ENCODE peak calls at places on chromosomes 3 and 15, in seven cellular contexts. One of them, this sample, is unnamed. For H3K4me1, the result is how much of the 10 kb centered on the place peaks cover.

GRCh38 chr15:65355173-65355982 is 22.4 kb downstream of the IGDCC3 start:
- DNase-seq in transverse colon: no peak
- DNase-seq in ovary: no peak
- DNase-seq in gastrocnemius medialis: no peak
- DNase-seq in spleen: peak
- DNase-seq in A549: no peak
- DNase-seq in tibial nerve: no peak
- DNase-seq in this sample: no peak

GRCh38 chr3:187015903-187016638 is 85.7 kb downstream of the ST6GAL1 start:
- DNase-seq in spleen: peak
- DNase-seq in A549: no peak
- DNase-seq in gastrocnemius medialis: no peak
- DNase-seq in transverse colon: peak
- DNase-seq in tibial nerve: no peak
- DNase-seq in ovary: no peak
- DNase-seq in this sample: no peak

GRCh38 chr3:141410861-141411771 is 42.8 kb downstream of the ZBTB38 start:
- DNase-seq in gastrocnemius medialis: no peak
- DNase-seq in tibial nerve: no peak
- DNase-seq in spleen: no peak
- DNase-seq in transverse colon: peak
- DNase-seq in ovary: peak
- DNase-seq in A549: peak
- DNase-seq in this sample: no peak

GRCh38 chr3:142278451-142278850 is 53.1 kb upstream of the GK5 start:
- DNase-seq in transverse colon: no peak
- DNase-seq in tibial nerve: no peak
- DNase-seq in ovary: no peak
- DNase-seq in spleen: no peak
- DNase-seq in A549: no peak
- DNase-seq in gastrocnemius medialis: no peak
- DNase-seq in this sample: no peak

GRCh38 chr3:47016934-47017435 is 37.5 kb downstream of the NBEAL2 start:
- DNase-seq in transverse colon: no peak
- DNase-seq in tibial nerve: no peak
- DNase-seq in gastrocnemius medialis: no peak
- DNase-seq in ovary: no peak
- DNase-seq in A549: no peak
- DNase-seq in spleen: no peak
- DNase-seq in this sample: no peak

GRCh38 chr3:1172642-1173041 is 79.8 kb downstream of the CNTN6 start:
- DNase-seq in spleen: no peak
- DNase-seq in gastrocnemius medialis: peak
- DNase-seq in tibial nerve: no peak
- DNase-seq in ovary: no peak
- DNase-seq in transverse colon: no peak
- DNase-seq in A549: no peak
- DNase-seq in this sample: no peak

GRCh38 chr3:62662680-62663079 is 212.5 kb downstream of the CADPS start:
- DNase-seq in tibial nerve: no peak
- DNase-seq in A549: no peak
- DNase-seq in transverse colon: no peak
- DNase-seq in gastrocnemius medialis: no peak
- DNase-seq in spleen: no peak
- DNase-seq in ovary: no peak
- DNase-seq in this sample: no peak

GRCh38 chr15:31459011-31459748 is 132.5 kb downstream of the KLF13 start:
- DNase-seq in gastrocnemius medialis: no peak
- DNase-seq in tibial nerve: no peak
- DNase-seq in spleen: no peak
- DNase-seq in transverse colon: peak
- DNase-seq in ovary: no peak
- DNase-seq in A549: no peak
- DNase-seq in this sample: no peak

GRCh38 chr3:184637705-184638104 is 74.2 kb downstream of the MAGEF1 start:
- DNase-seq in A549: no peak
- DNase-seq in transverse colon: no peak
- DNase-seq in ovary: no peak
- DNase-seq in gastrocnemius medialis: no peak
- DNase-seq in tibial nerve: no peak
- DNase-seq in spleen: no peak
- DNase-seq in this sample: no peak

GRCh38 chr15:85415779-85416178 is 35.4 kb downstream of the AKAP13 start:
- DNase-seq in gastrocnemius medialis: no peak
- DNase-seq in transverse colon: no peak
- DNase-seq in A549: peak
- DNase-seq in spleen: no peak
- DNase-seq in ovary: no peak
- DNase-seq in tibial nerve: no peak
- DNase-seq in this sample: no peak

GRCh38 chr15:66703540-66703941 is 1.5 kb downstream of the SMAD6 start:
- DNase-seq in tibial nerve: no peak
- DNase-seq in A549: no peak
- DNase-seq in ovary: no peak
- DNase-seq in spleen: peak
- DNase-seq in transverse colon: peak
- DNase-seq in gastrocnemius medialis: peak
- DNase-seq in this sample: no peak

GRCh38 chr3:48268381-48268935 is 27.6 kb downstream of the ZNF589 start:
- DNase-seq in transverse colon: peak
- DNase-seq in ovary: no peak
- DNase-seq in gastrocnemius medialis: no peak
- DNase-seq in A549: no peak
- DNase-seq in spleen: no peak
- DNase-seq in tibial nerve: no peak
- DNase-seq in this sample: no peak

GRCh38 chr3:144229973-144230372 is 258.4 kb downstream of the DIPK2A start:
- DNase-seq in tibial nerve: no peak
- DNase-seq in transverse colon: no peak
- DNase-seq in A549: no peak
- DNase-seq in gastrocnemius medialis: no peak
- DNase-seq in spleen: no peak
- DNase-seq in ovary: no peak
- DNase-seq in this sample: no peak

GRCh38 chr15:78422571-78423340 is 15.3 kb upstream of the IREB2 start:
- DNase-seq in A549: peak
- DNase-seq in spleen: peak
- DNase-seq in ovary: peak
- DNase-seq in tibial nerve: peak
- DNase-seq in transverse colon: peak
- DNase-seq in gastrocnemius medialis: peak
- DNase-seq in this sample: no peak

GRCh38 chr3:37905987-37906674 is 44.5 kb downstream of the CTDSPL start:
- DNase-seq in ovary: no peak
- DNase-seq in tibial nerve: no peak
- DNase-seq in gastrocnemius medialis: peak
- DNase-seq in spleen: no peak
- DNase-seq in A549: no peak
- DNase-seq in transverse colon: no peak
- DNase-seq in this sample: no peak

GRCh38 chr3:45958333-45958791 is 15.1 kb downstream of the CXCR6 start:
- DNase-seq in ovary: no peak
- DNase-seq in transverse colon: no peak
- DNase-seq in tibial nerve: no peak
- DNase-seq in gastrocnemius medialis: peak
- DNase-seq in spleen: no peak
- DNase-seq in A549: no peak
- DNase-seq in this sample: no peak

GRCh38 chr15:67855842-67856241 is 16.0 kb upstream of the RNU6-1 start:
- DNase-seq in ovary: no peak
- DNase-seq in gastrocnemius medialis: no peak
- DNase-seq in tibial nerve: no peak
- DNase-seq in A549: no peak
- DNase-seq in transverse colon: no peak
- DNase-seq in spleen: no peak
- DNase-seq in this sample: no peak

GRCh38 chr3:164897335-164897734 is 181.0 kb downstream of the SI start:
- DNase-seq in transverse colon: no peak
- DNase-seq in tibial nerve: no peak
- DNase-seq in spleen: no peak
- DNase-seq in gastrocnemius medialis: no peak
- DNase-seq in ovary: no peak
- DNase-seq in A549: no peak
- DNase-seq in this sample: no peak

GRCh38 chr3:178602864-178603263 is 66.6 kb downstream of the KCNMB2 start:
- DNase-seq in tibial nerve: no peak
- DNase-seq in ovary: no peak
- DNase-seq in gastrocnemius medialis: no peak
- DNase-seq in A549: no peak
- DNase-seq in transverse colon: no peak
- DNase-seq in spleen: no peak
- DNase-seq in this sample: no peak
- H3K4me1 ChIP-seq in tibial nerve: under half
- H3K4me1 ChIP-seq in ovary: under half
- H3K4me1 ChIP-seq in gastrocnemius medialis: under half
- H3K4me1 ChIP-seq in A549: under half
- H3K4me1 ChIP-seq in transverse colon: under half
- H3K4me1 ChIP-seq in spleen: under half
- H3K4me1 ChIP-seq in this sample: under half

DNA sequence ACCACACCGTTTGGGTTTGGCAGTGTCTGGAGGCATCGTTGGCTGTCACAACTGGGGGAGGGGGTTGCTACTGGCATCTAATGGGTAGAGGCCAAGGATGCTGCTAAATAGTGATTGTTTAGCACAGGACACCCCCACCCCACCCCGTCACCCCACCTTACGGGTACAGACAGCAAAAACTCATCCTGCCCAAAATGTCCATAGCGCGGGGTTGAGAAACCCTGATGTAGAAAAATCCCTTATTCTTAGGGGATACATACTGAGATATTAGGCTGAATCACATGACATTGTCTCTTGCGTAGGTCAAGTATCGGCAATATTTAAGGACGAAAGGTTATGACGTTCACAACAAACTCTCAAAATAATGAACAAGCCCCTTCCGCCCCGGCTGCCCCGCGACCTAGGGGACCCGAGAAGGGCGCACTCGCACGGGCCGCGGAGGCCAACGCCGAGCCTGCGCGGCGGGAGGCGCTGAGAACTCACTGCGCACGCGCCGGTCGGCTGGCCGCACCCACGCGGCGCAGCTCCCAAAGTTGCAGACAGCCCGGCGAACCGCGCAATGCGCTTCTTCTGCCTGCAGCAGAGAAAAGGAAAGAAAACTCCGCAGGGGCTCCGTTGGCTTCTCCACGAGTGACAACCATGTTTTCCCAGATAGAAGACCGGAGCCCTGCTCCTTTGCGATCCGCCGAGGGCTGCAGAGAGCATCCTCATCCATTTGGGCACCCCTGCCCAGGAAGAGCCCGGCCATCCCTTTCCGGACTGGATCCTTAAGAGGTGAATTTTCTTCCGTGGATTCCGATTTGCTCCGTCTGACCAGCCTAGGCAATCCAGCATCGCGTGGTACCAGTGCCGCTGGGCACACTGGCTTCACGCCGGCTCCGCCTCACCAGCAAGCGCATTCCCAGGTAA is 136.8 kb upstream of the CCDC54 start:
- DNase-seq in ovary: peak
- DNase-seq in spleen: peak
- DNase-seq in gastrocnemius medialis: peak
- DNase-seq in tibial nerve: peak
- DNase-seq in A549: peak
- DNase-seq in transverse colon: peak
- DNase-seq in this sample: no peak
- TF ChIP-seq POLR2A in ovary: peak
- TF ChIP-seq POLR2A in spleen: peak
- TF ChIP-seq POLR2A in gastrocnemius medialis: peak
- TF ChIP-seq POLR2A in tibial nerve: peak
- TF ChIP-seq POLR2A in A549: peak
- TF ChIP-seq POLR2A in transverse colon: no peak
- TF ChIP-seq POLR2A in this sample: no peak

GRCh38 chr15:73345658-73346057 is 23.1 kb downstream of the HCN4 start:
- DNase-seq in tibial nerve: no peak
- DNase-seq in transverse colon: no peak
- DNase-seq in A549: no peak
- DNase-seq in ovary: no peak
- DNase-seq in gastrocnemius medialis: no peak
- DNase-seq in spleen: no peak
- DNase-seq in this sample: no peak
- H3K27ac ChIP-seq in tibial nerve: no peak
- H3K27ac ChIP-seq in transverse colon: no peak
- H3K27ac ChIP-seq in A549: no peak
- H3K27ac ChIP-seq in ovary: no peak
- H3K27ac ChIP-seq in gastrocnemius medialis: no peak
- H3K27ac ChIP-seq in spleen: no peak
- H3K27ac ChIP-seq in this sample: no peak

DNA sequence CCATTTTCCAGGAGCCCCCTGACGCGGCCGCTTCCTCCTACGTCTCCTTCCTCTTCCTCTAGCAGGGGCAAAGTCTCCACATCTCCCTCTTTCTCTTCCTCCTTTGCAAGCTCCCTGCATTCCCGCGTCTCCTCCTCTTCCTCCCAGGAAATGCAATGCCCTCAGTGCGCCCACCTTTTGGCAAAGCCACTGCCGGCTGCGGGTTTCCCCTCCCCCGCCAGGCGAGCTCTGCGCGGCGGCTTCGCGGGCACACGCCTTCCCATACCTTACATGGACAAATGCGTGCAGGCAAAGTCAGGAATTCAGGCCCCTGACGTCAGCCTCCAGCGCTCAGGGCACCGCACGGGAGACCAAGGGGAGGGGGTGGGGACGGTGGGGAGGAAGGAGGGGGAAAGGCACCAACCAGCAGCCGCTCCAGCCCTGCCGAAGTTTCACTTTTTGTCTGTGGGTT is 434 bp upstream of the LPP start:
- DNase-seq in ovary: peak
- DNase-seq in gastrocnemius medialis: peak
- DNase-seq in transverse colon: peak
- DNase-seq in spleen: no peak
- DNase-seq in A549: peak
- DNase-seq in tibial nerve: peak
- DNase-seq in this sample: peak
- H3K4me1 ChIP-seq in ovary: under half
- H3K4me1 ChIP-seq in gastrocnemius medialis: under half
- H3K4me1 ChIP-seq in transverse colon: half or more
- H3K4me1 ChIP-seq in spleen: half or more
- H3K4me1 ChIP-seq in A549: half or more
- H3K4me1 ChIP-seq in tibial nerve: under half
- H3K4me1 ChIP-seq in this sample: under half

This sample was measured in esophagus squamous epithelium.